ENCODE peak calls at places on chromosomes 16 and 17, in five cellular contexts. T is naive thymus-derived CD4-positive, alpha-beta T cell; J is HCT116; D is A549; F is upper lobe of right lung. B is an unnamed sample. For H3K4me1, the result is how much of the 10 kb centered on the place peaks cover.

GRCh38 chr17:27630607-27631408 is at the start of gene LGALS9:
- DNase-seq in T (no peak), J (no peak), D (no peak), F (no peak), B (no peak)

GRCh38 chr16:369275-369865 is 968 bp downstream of the MRPL28 start:
- DNase-seq in T (no peak), J (no peak), D (no peak), F (peak), B (no peak)

GRCh38 chr17:63452979-63453551 is 7.0 kb upstream of the CYB561 start:
- DNase-seq in T (no peak), J (no peak), D (no peak), F (no peak), B (no peak)

GRCh38 chr16:51473091-51473490 is 322.0 kb upstream of the SALL1 start:
- DNase-seq in T (no peak), J (no peak), D (no peak), F (no peak), B (no peak)

GRCh38 chr16:10180771-10181163 is 1.5 kb downstream of the GRIN2A start:
- DNase-seq in T (no peak), J (no peak), D (peak), F (peak), B (no peak)

GRCh38 chr16:75758215-75758614 is 31.9 kb upstream of the CPHXL start:
- DNase-seq in T (no peak), J (no peak), D (no peak), F (no peak), B (no peak)

GRCh38 chr17:37187262-37187661 is 188.5 kb upstream of the C17orf78 start:
- DNase-seq in T (no peak), J (no peak), D (no peak), F (no peak), B (no peak)

GRCh38 chr16:31201511-31202401 is 804 bp downstream of the PYCARD start:
- DNase-seq in T (peak), J (no peak), D (no peak), F (peak), B (no peak)

GRCh38 chr17:68515238-68515637 is 3.0 kb downstream of the PRKAR1A start:
- DNase-seq in T (no peak), J (no peak), D (no peak), F (no peak), B (no peak)

GRCh38 chr17:1573932-1574696 is 11.5 kb upstream of the PITPNA start:
- DNase-seq in T (peak), J (peak), D (peak), F (peak), B (no peak)

GRCh38 chr17:41664172-41664457 is 24.6 kb upstream of the EIF1 start:
- DNase-seq in T (no peak), J (no peak), D (no peak), F (no peak), B (no peak)

GRCh38 chr16:60110531-60110930 is 1376.4 kb upstream of the GOT2 start:
- DNase-seq in T (no peak), J (no peak), D (no peak), F (no peak), B (no peak)

GRCh38 chr16:12390644-12391043 is 413.0 kb downstream of the CPPED1 start:
- DNase-seq in T (no peak), J (no peak), D (no peak), F (no peak), B (no peak)

GRCh38 chr17:34117811-34118210 is 137.3 kb upstream of the CCL2 start:
- DNase-seq in T (no peak), J (no peak), D (no peak), F (no peak), B (no peak)

GRCh38 chr17:39666601-39667261 is 1.5 kb upstream of the PNMT start:
- DNase-seq in T (no peak), J (no peak), D (peak), F (no peak), B (no peak)

GRCh38 chr17:39669897-39670735 is 1.9 kb downstream of the PNMT start:
- DNase-seq in T (no peak), J (no peak), D (no peak), F (peak), B (no peak)

GRCh38 chr17:39666231-39666600 is 1.1 kb downstream of the TCAP start:
- DNase-seq in T (no peak), J (no peak), D (peak), F (no peak), B (no peak)

GRCh38 chr17:39667262-39668140 is 752 bp upstream of the PNMT start:
- DNase-seq in T (no peak), J (no peak), D (no peak), F (peak), B (no peak)

GRCh38 chr17:39668141-39668924 is at the start of gene PNMT:
- DNase-seq in T (peak), J (no peak), D (peak), F (peak), B (no peak)
- H3K4me1 ChIP-seq in T (under half), J (under half), D (under half), F (under half), B (under half)

DNA sequence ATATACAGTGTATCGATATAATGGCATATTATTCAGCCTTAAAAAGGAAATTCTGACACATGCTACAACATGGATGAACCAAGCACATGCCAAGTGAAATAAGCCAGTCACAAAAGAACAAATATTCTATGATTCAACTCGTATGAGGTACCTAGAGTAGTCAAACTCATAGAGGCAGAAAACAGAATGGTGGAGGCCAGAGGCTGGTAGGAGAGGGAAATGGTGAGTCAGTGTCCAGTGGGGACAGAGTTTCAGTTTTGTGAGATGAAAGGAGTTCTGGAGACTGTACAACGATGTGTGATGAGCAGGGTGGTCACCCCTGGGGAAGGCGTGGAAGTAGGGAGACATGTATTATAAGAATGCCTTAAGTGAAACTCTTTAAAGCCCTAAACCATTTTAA is 39.9 kb downstream of the RNF157 start:
- DNase-seq in T (no peak), J (no peak), D (no peak), F (no peak), B (no peak)
- H3K4me1 ChIP-seq in T (half or more), J (under half), D (under half), F (under half), B (under half)

GRCh38 chr16:89484088-89484501 is 6.3 kb downstream of the ANKRD11 start:
- DNase-seq in T (no peak), J (no peak), D (no peak), F (no peak), B (no peak)

GRCh38 chr16:89482087-89482823 is 8.1 kb downstream of the ANKRD11 start:
- DNase-seq in T (no peak), J (no peak), D (no peak), F (no peak), B (no peak)

GRCh38 chr16:89482824-89483220 is 7.5 kb downstream of the ANKRD11 start:
- DNase-seq in T (no peak), J (no peak), D (no peak), F (no peak), B (no peak)

GRCh38 chr16:89485701-89486246 is 4.6 kb downstream of the ANKRD11 start:
- DNase-seq in T (no peak), J (no peak), D (no peak), F (no peak), B (no peak)

DNA sequence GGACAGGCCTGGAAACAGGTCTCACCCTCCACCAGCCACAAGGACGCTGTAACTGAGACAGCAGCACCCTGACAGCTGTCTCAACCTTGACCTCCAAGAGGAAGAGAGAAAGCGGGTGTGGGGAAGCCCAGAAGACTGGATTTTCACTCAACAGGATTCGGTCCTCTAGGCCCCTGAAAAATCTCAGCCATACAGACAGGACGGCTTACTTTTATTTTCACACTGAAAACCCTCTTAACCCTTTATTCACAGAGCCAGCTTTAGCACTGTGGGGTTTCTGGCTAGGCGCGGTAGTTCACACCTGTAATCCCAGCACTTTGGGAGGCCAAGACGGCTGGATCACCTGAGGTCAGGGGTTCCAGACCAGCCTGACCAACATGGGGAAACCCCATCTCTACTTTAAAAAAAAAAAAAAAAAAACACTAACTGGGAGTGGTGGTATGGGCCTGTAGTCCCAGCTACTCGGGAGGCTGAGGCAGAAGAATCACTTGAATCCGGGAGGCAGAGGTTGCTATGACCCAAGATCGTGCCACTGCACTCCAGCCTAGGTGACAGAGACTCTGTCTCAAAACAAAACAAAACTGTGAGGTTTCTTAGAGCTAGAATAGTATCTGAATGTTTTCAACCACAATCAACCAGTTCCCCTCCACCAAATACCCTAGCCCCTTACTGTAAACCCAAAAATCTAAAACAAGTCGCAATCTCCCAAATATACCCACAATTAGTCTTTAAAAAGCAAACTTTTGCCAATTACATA is 5.3 kb downstream of the ANKRD11 start:
- DNase-seq in T (no peak), J (no peak), D (no peak), F (no peak), B (no peak)
- H3K4me1 ChIP-seq in T (half or more), J (under half), D (half or more), F (half or more), B (under half)

GRCh38 chr17:57900991-57901743 is 51.3 kb upstream of the MRPS23 start:
- DNase-seq in T (no peak), J (no peak), D (no peak), F (no peak), B (no peak)
- H3K4me1 ChIP-seq in T (under half), J (half or more), D (half or more), F (half or more), B (under half)

GRCh38 chr16:87183647-87184046 is 133.5 kb downstream of the C16orf95 start:
- DNase-seq in T (no peak), J (no peak), D (no peak), F (no peak), B (no peak)
- H3K4me1 ChIP-seq in T (under half), J (under half), D (under half), F (under half), B (under half)

GRCh38 chr17:4053596-4053995 is 89.2 kb downstream of the ZZEF1 start:
- DNase-seq in T (no peak), J (no peak), D (no peak), F (no peak), B (no peak)
- H3K4me1 ChIP-seq in T (under half), J (under half), D (under half), F (under half), B (under half)

GRCh38 chr17:46129302-46129701 is 63.9 kb downstream of the KANSL1 start:
- DNase-seq in T (no peak), J (no peak), D (no peak), F (no peak), B (no peak)
- H3K4me1 ChIP-seq in T (half or more), J (under half), D (under half), F (under half), B (under half)

GRCh38 chr17:39227364-39227919 is 1.7 kb upstream of the STAC2 start:
- DNase-seq in T (no peak), J (no peak), D (no peak), F (no peak), B (no peak)
- H3K4me1 ChIP-seq in T (under half), J (under half), D (under half), F (under half), B (under half)

B was measured in iPS DF 6.9.